ENCODE peak calls at places on chromosomes 4 and X, in seven cellular contexts. M, B, H, T, I, R and A are unnamed samples.

GRCh38 chr4:163930086-163930485 is 435.6 kb downstream of the TMA16 start:
- DNase-seq in M (no peak), B (no peak), H (no peak), T (no peak), I (no peak), R (no peak), A (no peak)

GRCh38 chr4:14874990-14875389 is 127.3 kb upstream of the CPEB2 start:
- DNase-seq in M (no peak), B (no peak), H (no peak), T (no peak), I (no peak), R (no peak), A (no peak)

GRCh38 chr4:132276185-132276584 is 872.9 kb upstream of the PCDH10 start:
- DNase-seq in M (no peak), B (no peak), H (no peak), T (no peak), I (no peak), R (no peak), A (no peak)

GRCh38 chr4:40838742-40839141 is 89.0 kb downstream of the NSUN7 start:
- DNase-seq in M (peak; percentile 50), B (no peak), H (no peak), T (no peak), I (no peak), R (no peak), A (no peak)

GRCh38 chr4:100462206-100462605 is 55.6 kb downstream of the EMCN start:
- DNase-seq in M (no peak), B (no peak), H (no peak), T (no peak), I (no peak), R (no peak), A (peak; percentile 54)

GRCh38 chr4:109094061-109094460 is 208.4 kb downstream of the COL25A1 start:
- DNase-seq in M (no peak), B (no peak), H (no peak), T (no peak), I (no peak), R (no peak), A (no peak)

GRCh38 chrX:123422875-123423274 is 238.8 kb downstream of the GRIA3 start:
- DNase-seq in M (peak; percentile 17), B (peak; percentile 1), H (peak; percentile 16), T (no peak), I (no peak), R (peak; percentile 57), A (no peak)

GRCh38 chr4:98688416-98689290 is 30.2 kb upstream of the TSPAN5 start:
- DNase-seq in M (no peak), B (peak; percentile 90), H (no peak), T (no peak), I (no peak), R (peak; percentile 54), A (no peak)

GRCh38 chr4:67522851-67523671 is 22.2 kb downstream of the CENPC start:
- DNase-seq in M (no peak), B (peak; percentile 82), H (no peak), T (no peak), I (no peak), R (no peak), A (no peak)

GRCh38 chrX:23900220-23900797 is 7.4 kb downstream of the APOO start:
- DNase-seq in M (peak; percentile 71), B (no peak), H (no peak), T (peak; percentile 39), I (no peak), R (peak; percentile 61), A (no peak)

GRCh38 chrX:23901065-23901464 is 6.7 kb downstream of the APOO start:
- DNase-seq in M (peak; percentile 47), B (peak; percentile 74), H (no peak), T (no peak), I (no peak), R (no peak), A (peak; percentile 91)

GRCh38 chrX:23902419-23902818 is 5.3 kb downstream of the APOO start:
- DNase-seq in M (peak; percentile 46), B (peak; percentile 83), H (no peak), T (no peak), I (no peak), R (no peak), A (no peak)

GRCh38 chrX:23904096-23904495 is 3.6 kb downstream of the APOO start:
- DNase-seq in M (peak; percentile 81), B (peak; percentile 42), H (no peak), T (no peak), I (no peak), R (no peak), A (peak; percentile 27)

DNA sequence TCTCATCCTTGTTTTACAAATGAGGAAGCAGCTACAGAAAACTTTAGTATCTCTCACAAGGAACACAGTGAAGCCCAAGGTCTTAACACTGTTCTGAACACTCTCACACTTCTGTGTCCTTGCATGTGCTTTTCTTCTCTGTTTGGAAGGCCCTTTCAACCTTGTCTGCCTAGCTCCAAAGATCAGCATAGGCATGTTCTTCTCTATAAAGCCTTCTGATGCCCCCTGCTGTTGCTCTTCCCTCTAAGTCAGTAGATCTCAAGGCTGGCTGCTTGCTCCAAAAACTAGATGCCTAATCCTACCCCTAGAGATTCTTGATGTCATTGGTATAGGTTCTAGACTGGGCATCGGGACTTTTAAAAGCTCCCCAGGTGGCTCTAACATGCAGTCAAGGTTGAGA is 5.9 kb downstream of the APOO start:
- DNase-seq in M (peak; percentile 81), B (peak; percentile 81), H (peak; percentile 59), T (no peak), I (peak; percentile 54), R (peak; percentile 80), A (peak; percentile 49)
- H3K27ac ChIP-seq in M (no peak overlapping the region), B (peak overlapping the region; percentile 90), H (peak overlapping the region; percentile 70), T (no peak overlapping the region), I (no peak overlapping the region), R (peak overlapping the region; percentile 62), A (peak overlapping the region; percentile 96)

DNA sequence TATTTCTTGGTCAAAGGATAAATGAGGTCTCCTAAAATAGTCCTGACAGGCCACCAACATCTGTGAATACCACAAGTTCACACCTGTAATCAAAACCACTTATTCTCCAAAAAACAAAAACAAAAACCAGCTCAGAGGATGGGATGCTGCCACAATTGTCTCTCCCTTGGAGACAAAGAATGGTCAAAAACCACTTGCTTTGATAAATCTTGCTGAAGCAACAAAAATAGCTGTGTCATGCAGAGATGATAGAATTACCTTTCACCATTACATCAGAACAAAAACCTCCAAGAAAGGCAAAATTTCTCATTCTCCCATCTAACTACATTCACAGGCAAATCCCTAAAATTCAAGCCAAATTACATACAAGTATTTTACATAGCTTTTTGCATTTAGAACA is 180.4 kb downstream of the MAML3 start:
- DNase-seq in M (peak; percentile 37), B (no peak), H (no peak), T (no peak), I (no peak), R (no peak), A (no peak)
- H3K27ac ChIP-seq in M (no peak overlapping the region), B (no peak overlapping the region), H (no peak overlapping the region), T (no peak overlapping the region), I (no peak overlapping the region), R (no peak overlapping the region), A (no peak overlapping the region)

GRCh38 chr4:55177461-55177860 is 52.1 kb upstream of the KDR start:
- DNase-seq in M (no peak), B (no peak), H (no peak), T (no peak), I (no peak), R (no peak), A (no peak)
- H3K27ac ChIP-seq in M (peak overlapping the region; percentile 22), B (peak overlapping the region; percentile 91), H (no peak overlapping the region), T (no peak overlapping the region), I (no peak overlapping the region), R (no peak overlapping the region), A (no peak overlapping the region)

DNA sequence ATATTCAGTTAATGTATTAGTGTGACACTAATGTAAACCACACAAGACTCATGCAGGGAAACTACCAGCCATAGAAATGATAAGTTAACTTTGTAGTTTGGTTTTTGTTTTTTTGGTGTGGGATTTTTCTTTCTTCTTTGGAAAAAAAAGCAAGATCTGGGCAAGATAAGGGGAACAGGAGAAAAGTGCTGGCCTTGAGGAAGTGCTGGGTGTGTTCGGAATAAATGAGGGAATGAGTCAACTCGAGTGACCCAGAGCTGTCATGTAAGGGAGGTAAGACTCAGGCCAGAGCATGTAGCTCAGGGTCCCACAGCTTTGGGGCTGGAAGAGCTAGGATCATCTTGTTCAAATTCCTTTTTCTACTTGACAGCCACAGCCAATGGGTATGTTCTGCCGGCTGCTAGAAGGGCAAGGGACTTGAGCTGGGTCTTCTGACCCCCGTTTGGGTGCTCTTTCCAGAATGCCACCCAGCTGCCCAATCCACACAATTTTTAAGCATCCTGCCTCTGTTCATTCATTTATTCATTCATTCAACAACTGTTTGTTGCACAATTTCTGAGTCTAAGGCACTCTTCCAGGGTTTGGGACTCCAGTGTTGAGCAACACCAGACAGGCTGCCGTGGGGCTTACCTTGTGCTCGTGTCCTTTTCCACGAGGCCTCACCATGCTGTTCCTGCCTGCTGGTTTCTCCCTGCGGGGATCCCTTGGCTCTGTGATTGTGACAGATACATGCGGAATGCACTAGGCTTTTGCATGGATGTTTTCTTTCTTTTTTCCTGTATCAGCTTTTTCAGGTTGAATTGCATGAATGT is 54.5 kb downstream of the CLDN34 start:
- DNase-seq in M (peak; percentile 55), B (peak; percentile 53), H (no peak), T (no peak), I (no peak), R (peak; percentile 75), A (no peak)
- H3K27ac ChIP-seq in M (no peak overlapping the region), B (peak overlapping the region; percentile 80), H (no peak overlapping the region), T (no peak overlapping the region), I (no peak overlapping the region), R (peak overlapping the region; percentile 68), A (peak overlapping the region; percentile 37)

GRCh38 chr4:589219-589963 is 13.3 kb upstream of the TMEM271 start:
- DNase-seq in M (no peak), B (no peak), H (no peak), T (no peak), I (no peak), R (peak; percentile 24), A (no peak)
- H3K27ac ChIP-seq in M (no peak overlapping the region), B (no peak overlapping the region), H (no peak overlapping the region), T (no peak overlapping the region), I (no peak overlapping the region), R (no peak overlapping the region), A (no peak overlapping the region)

DNA sequence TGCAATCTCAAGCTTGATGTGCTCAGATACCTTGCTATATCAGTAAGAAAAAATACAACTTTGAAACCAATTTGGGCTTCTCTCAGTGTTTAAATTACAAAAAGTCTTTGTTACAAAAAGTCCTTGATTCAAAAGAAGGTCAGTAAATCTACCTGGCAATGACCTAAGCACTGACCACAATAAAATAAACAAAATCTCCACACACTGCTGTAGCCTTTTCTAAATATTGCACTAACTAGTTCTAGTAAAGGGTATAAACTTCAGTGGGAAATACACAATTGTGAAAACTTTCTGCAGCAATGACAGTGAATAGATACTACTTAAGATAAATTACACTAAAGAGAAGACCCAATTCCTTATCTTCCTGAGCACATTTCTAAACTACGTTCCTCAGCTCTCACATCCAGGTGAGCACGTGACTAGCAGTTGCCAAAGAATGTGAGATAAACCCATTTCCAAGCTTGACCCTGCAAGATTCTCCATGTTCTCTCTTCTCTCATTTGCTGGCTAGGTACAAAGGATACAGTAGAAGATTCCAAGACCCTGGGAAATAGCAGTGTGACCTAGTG is 81.4 kb upstream of the GPR34 start:
- DNase-seq in M (peak; percentile 29), B (no peak), H (no peak), T (no peak), I (no peak), R (no peak), A (no peak)
- H3K27ac ChIP-seq in M (no peak overlapping the region), B (no peak overlapping the region), H (no peak overlapping the region), T (no peak overlapping the region), I (no peak overlapping the region), R (no peak overlapping the region), A (no peak overlapping the region)

GRCh38 chrX:68646421-68646820 is 1.0 kb upstream of the STARD8 start:
- DNase-seq in M (no peak), B (no peak), H (no peak), T (no peak), I (no peak), R (no peak), A (no peak)
- H3K27ac ChIP-seq in M (no peak overlapping the region), B (no peak overlapping the region), H (no peak overlapping the region), T (no peak overlapping the region), I (no peak overlapping the region), R (no peak overlapping the region), A (no peak overlapping the region)